ENCODE peak calls at places on chromosomes 16 and 17, in six cellular contexts. S is tibial artery; D is RWPE1; Z is CD4-positive, CD25-positive, alpha-beta regulatory T cell; T is lung; B is left ventricle myocardium inferior. C is an unnamed sample.

GRCh38 chr16:75116081-75116910 is at the start of gene LDHD:
- DNase-seq in B (peak), T (peak), Z (no peak), D (peak), S (peak), C (peak)

GRCh38 chr16:15694499-15694898 is 44.5 kb downstream of the NDE1 start:
- DNase-seq in Z (no peak), B (no peak), D (no peak), T (no peak), S (no peak), C (no peak)

GRCh38 chr16:80938035-80938927 is 68.4 kb downstream of the CMC2 start:
- DNase-seq in Z (no peak), T (no peak), B (no peak), S (peak), D (no peak), C (no peak)

GRCh38 chr17:42061641-42062487 is 11.5 kb upstream of the C17orf113 start:
- DNase-seq in S (no peak), B (no peak), Z (no peak), D (no peak), T (no peak), C (no peak)

GRCh38 chr17:792277-792676 is 10.1 kb downstream of the MRM3 start:
- DNase-seq in T (no peak), B (no peak), S (no peak), Z (no peak), D (no peak), C (no peak)

GRCh38 chr16:50273888-50274770 is 7.8 kb downstream of the ADCY7 start:
- DNase-seq in D (no peak), S (no peak), Z (peak), B (no peak), T (no peak), C (no peak)

GRCh38 chr16:88512728-88513674 is 57.2 kb upstream of the ZC3H18 start:
- DNase-seq in T (no peak), S (no peak), Z (no peak), D (no peak), B (no peak), C (peak)

GRCh38 chr17:67246648-67247415 is 1.8 kb upstream of the HELZ start:
- DNase-seq in T (peak), S (no peak), D (peak), B (no peak), Z (peak), C (no peak)

GRCh38 chr16:11258553-11259287 is 2.7 kb upstream of the SOCS1 start:
- DNase-seq in Z (no peak), S (peak), D (no peak), T (peak), B (peak), C (no peak)

GRCh38 chr17:72030067-72030899 is 90.5 kb upstream of the SOX9 start:
- DNase-seq in S (no peak), T (peak), B (peak), Z (no peak), D (no peak), C (peak)

GRCh38 chr17:77914440-77915254 is 43.9 kb upstream of the TNRC6C start:
- DNase-seq in Z (no peak), D (peak), S (no peak), B (no peak), T (no peak), C (peak)

GRCh38 chr17:44010966-44011647 is 3.7 kb downstream of the TMEM101 start:
- DNase-seq in T (no peak), B (no peak), S (no peak), Z (no peak), D (no peak), C (no peak)

GRCh38 chr17:57663326-57664070 is 81.6 kb downstream of the CCDC182 start:
- DNase-seq in S (no peak), Z (no peak), B (no peak), D (no peak), T (no peak), C (no peak)

GRCh38 chr17:30112794-30113193 is 3.8 kb upstream of the NSRP1 start:
- DNase-seq in T (no peak), B (no peak), Z (no peak), S (no peak), D (no peak), C (no peak)

DNA sequence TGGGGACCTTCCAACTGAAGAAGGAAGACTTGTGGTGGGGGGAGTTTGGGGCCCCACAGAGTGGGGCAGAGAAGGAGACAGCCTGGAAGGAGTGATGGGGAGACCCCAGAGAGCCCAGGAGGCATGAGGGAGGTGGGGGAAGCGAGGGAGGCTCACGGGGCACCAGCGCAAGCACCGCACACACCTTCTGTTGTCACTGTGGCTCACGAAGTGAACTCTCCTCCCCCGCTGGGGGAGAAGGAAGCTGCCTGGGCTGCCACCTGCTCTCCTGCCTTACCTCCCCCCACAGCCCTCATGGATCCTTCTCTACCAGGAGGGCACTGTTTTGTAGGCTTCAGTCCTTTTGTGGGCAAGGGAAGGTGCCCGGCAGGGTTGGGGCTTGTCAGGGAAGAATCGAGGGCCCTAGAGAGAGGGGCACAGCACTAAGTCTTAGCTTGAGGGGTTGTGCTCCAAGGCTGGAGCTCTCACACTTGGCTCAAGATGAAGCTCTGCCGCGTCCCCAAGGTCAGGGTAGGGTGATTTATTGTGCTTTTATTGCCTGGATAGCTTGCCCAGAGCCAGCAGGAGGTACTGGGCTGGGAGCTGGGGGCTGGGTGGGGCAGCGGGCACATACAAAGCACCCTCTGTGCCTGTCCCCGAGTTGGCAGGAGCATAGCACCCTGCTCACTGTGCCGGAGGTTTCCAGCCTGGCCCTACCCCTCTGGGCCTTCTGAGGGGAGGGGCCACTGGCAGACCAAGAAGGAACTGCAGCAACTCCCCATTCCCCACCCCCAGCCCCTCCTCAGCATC is 4.6 kb upstream of the STARD3 start:
- DNase-seq in B (no peak), D (no peak), S (no peak), Z (no peak), T (no peak), C (no peak)
- H3K27ac ChIP-seq in B (no peak), D (no peak), S (no peak), Z (no peak), T (peak), C (no peak)

GRCh38 chr17:63535640-63536039 is 12.5 kb downstream of the KCNH6 start:
- DNase-seq in D (no peak), S (no peak), B (no peak), T (no peak), Z (no peak), C (no peak)

GRCh38 chr17:63534816-63535455 is 11.8 kb downstream of the KCNH6 start:
- DNase-seq in S (no peak), T (no peak), D (no peak), B (no peak), Z (no peak), C (no peak)

GRCh38 chr17:63531022-63531965 is 8.1 kb downstream of the KCNH6 start:
- DNase-seq in S (no peak), B (no peak), Z (no peak), D (no peak), T (no peak), C (no peak)

GRCh38 chr17:63534078-63534570 is 11.0 kb downstream of the KCNH6 start:
- DNase-seq in S (no peak), B (no peak), T (no peak), Z (no peak), D (no peak), C (no peak)

GRCh38 chr17:63533433-63534077 is 10.4 kb downstream of the KCNH6 start:
- DNase-seq in B (no peak), S (no peak), Z (no peak), T (no peak), D (no peak), C (no peak)
- H3K27ac ChIP-seq in B (no peak), S (no peak), Z (no peak), T (no peak), D (no peak), C (no peak)

DNA sequence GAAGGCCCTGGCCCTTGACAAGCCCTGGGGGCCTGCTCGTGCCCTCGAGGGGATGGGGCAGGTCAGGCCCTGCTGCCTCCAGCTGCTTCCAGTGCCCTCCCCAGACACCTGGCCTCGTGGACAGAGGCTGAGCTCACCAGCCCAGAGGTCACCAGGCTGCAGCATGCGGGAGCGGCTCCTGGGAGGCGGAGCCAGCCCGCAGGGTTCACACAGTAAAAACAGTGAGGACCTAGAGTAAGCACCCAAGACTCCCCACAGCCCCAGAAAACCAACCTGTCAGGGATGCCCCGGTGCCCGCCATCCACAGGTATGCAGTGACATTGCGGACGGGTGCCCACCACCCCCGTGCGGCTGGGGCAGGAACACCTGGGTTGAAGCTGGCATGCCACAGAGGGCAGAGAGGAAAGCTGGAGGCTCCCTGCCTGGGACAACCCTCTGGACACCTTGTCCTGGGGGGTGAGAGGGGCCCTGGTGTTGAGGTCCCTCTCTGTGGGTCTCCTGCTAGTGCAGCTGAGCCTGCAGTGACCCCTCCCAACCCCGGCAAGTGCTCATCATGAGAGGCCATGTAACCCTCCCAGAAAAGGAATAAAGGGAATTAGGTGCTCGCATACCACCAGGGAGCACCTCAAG is 62.1 kb downstream of the LMF1 start:
- DNase-seq in B (no peak), S (no peak), T (no peak), D (no peak), Z (no peak), C (no peak)
- H3K27ac ChIP-seq in B (no peak), S (no peak), T (no peak), D (no peak), Z (no peak), C (no peak)

DNA sequence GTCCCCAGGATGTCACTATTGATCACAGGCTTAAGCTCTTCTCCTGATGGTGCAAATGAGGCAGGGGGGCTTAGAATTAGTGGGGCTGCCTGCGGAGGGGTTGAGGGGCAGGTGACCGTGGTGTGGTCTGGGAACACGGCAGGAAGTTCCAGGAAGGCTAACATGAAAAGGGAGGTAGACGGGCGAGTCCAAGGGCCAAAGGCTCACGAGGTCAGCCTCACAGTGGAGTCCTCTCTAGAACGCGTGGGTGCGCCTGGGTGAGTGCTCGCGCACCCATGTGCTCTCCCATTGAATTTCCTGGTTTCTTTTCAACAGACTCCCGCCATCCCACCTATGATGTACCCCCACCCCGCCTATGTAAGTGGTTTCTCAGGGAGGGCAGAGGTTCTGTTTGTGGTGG is 15.2 kb downstream of the LGALS9 start:
- DNase-seq in S (no peak), B (no peak), T (no peak), Z (no peak), D (no peak), C (no peak)
- H3K27ac ChIP-seq in S (no peak), B (no peak), T (no peak), Z (no peak), D (no peak), C (no peak)

C was measured in cardiac muscle cell.